ENCODE peak calls at places on chromosomes 4 and X, in five cellular contexts. F is esophagus muscularis mucosa, D is suprapubic skin, M is K562, I is A549. A is an unnamed sample.
A peak's percentile ranks its signal among the peaks of the same experiment; 100 is the strongest.

GRCh38 chr4:158778065-158778711 is 9.4 kb downstream of the FNIP2 start:
- DNase-seq in F (no peak), D (no peak), M (no peak), I (no peak), A (no peak)

GRCh38 chrX:134727363-134727762 is 69.1 kb upstream of the PLAC1 start:
- DNase-seq in F (no peak), D (no peak), M (no peak), I (peak; percentile 38), A (no peak)

GRCh38 chr4:37876156-37876555 is 14.7 kb upstream of the TBC1D1 start:
- DNase-seq in F (no peak), D (no peak), M (no peak), I (no peak), A (no peak)

GRCh38 chrX:2609431-2610238 is 81.5 kb upstream of the CD99 start:
- DNase-seq in F (no peak), D (no peak), M (no peak), I (peak; percentile 19), A (no peak)

GRCh38 chr4:8503801-8504200 is 63.2 kb downstream of the TRMT44 start:
- DNase-seq in F (no peak), D (no peak), M (no peak), I (no peak), A (no peak)

GRCh38 chr4:183443609-183444148 is 757 bp upstream of the CDKN2AIP start:
- DNase-seq in F (peak; percentile 92), D (no peak), M (no peak), I (peak; percentile 25), A (no peak)

GRCh38 chrX:50779694-50780093 is 34.3 kb downstream of the SHROOM4 start:
- DNase-seq in F (no peak), D (no peak), M (no peak), I (no peak), A (no peak)

GRCh38 chr4:107719211-107719926 is 665 bp downstream of the PAPSS1 start:
- DNase-seq in F (no peak), D (no peak), M (no peak), I (no peak), A (peak; percentile 15)

GRCh38 chrX:9859711-9860555 is 73.7 kb downstream of the SHROOM2 start:
- DNase-seq in F (no peak), D (no peak), M (no peak), I (no peak), A (no peak)

GRCh38 chr4:86935499-86935832 is 655 bp downstream of the AFF1 start:
- DNase-seq in F (no peak), D (peak; percentile 81), M (no peak), I (no peak), A (peak; percentile 33)

GRCh38 chr4:13432453-13432852 is 51.7 kb downstream of the RAB28 start:
- DNase-seq in F (no peak), D (no peak), M (no peak), I (no peak), A (no peak)

GRCh38 chr4:41644288-41644914 is 104.1 kb downstream of the PHOX2B start:
- DNase-seq in F (peak; percentile 96), D (no peak), M (peak; percentile 56), I (no peak), A (peak; percentile 54)

GRCh38 chr4:173242466-173243250 is 74.0 kb downstream of the GALNT7 start:
- DNase-seq in F (no peak), D (no peak), M (no peak), I (no peak), A (no peak)

GRCh38 chr4:174217273-174218126 is 66.0 kb downstream of the FBXO8 start:
- DNase-seq in F (no peak), D (no peak), M (no peak), I (no peak), A (no peak)

GRCh38 chr4:7842384-7843279 is 97.0 kb downstream of the AFAP1 start:
- DNase-seq in F (peak; percentile 95), D (no peak), M (no peak), I (peak; percentile 63), A (no peak)

GRCh38 chrX:45022144-45022543 is 149.2 kb downstream of the KDM6A start:
- DNase-seq in F (no peak), D (no peak), M (no peak), I (no peak), A (no peak)

GRCh38 chrX:113539599-113540356 is 699.1 kb upstream of the AMOT start:
- DNase-seq in F (no peak), D (no peak), M (no peak), I (no peak), A (no peak)

GRCh38 chr4:149700272-149700671 is 115.4 kb downstream of the IQCM start:
- DNase-seq in F (no peak), D (no peak), M (no peak), I (no peak), A (no peak)

GRCh38 chr4:140094701-140095420 is 59.1 kb downstream of the MAML3 start:
- DNase-seq in F (peak; percentile 91), D (peak; percentile 85), M (no peak), I (no peak), A (peak; percentile 59)
- H3K4me1 ChIP-seq in F (peaks cover 81% of the 10 kb centered on the region), D (peaks cover 85% of the 10 kb centered on the region), M (no peaks in the 10 kb centered on the region), I (peaks cover 98% of the 10 kb centered on the region), A (peaks cover 94% of the 10 kb centered on the region)

DNA sequence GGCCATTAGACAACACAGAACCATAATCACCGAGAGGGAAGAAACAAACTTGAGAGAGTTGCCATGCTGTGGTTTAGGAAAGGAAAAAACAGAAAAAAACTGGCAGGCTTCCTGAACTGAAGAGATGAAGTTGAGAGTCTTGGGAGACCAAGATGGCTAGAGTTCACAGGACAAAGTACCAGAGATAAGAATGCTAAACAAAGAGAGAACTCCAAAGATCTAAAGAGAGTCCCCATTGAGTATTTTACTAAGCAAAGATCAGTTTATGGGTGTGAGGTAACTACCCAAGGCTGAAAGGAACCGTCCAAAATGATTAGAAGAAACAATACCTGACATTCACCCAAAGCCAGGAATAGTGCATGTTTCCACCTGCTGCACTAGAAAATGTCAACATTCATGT is 21.8 kb upstream of the COX7B2 start:
- DNase-seq in F (no peak), D (no peak), M (no peak), I (no peak), A (no peak)
- H3K4me3 ChIP-seq in F (no peak overlapping the region), D (no peak overlapping the region), M (no peak overlapping the region), I (no peak overlapping the region), A (no peak overlapping the region)

GRCh38 chr4:4480205-4480604 is 61.6 kb downstream of the STX18 start:
- DNase-seq in F (peak; percentile 31), D (no peak), M (no peak), I (no peak), A (no peak)
- TF ChIP-seq POLR2A in F (no peak), D (no peak), M (no peak), I (no peak), A (no peak)

DNA sequence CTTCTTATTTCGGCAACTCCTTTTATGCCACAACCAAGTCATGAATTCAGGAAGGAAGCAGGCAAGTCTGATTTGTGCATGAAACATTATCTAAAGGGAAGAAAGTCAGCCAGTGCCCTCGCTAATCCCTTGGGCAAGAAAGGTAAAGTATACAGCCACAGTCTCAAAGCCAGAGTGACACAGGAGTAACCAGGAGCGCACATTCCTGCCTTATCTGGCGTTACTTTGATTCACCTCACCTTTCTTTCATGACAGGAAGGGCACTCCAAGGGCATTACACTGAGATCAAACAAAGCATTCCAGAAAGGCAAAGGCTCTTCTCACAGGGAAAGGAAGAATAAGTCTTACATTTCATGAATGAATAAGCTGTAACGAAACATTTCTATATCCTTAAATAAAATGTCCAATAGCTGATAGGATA is 38.8 kb downstream of the FAT1 start:
- DNase-seq in F (no peak), D (no peak), M (no peak), I (no peak), A (no peak)
- H3K4me1 ChIP-seq in F (peaks cover 70% of the 10 kb centered on the region), D (peaks cover 30% of the 10 kb centered on the region), M (no peaks in the 10 kb centered on the region), I (peaks cover 85% of the 10 kb centered on the region), A (no peaks in the 10 kb centered on the region)

DNA sequence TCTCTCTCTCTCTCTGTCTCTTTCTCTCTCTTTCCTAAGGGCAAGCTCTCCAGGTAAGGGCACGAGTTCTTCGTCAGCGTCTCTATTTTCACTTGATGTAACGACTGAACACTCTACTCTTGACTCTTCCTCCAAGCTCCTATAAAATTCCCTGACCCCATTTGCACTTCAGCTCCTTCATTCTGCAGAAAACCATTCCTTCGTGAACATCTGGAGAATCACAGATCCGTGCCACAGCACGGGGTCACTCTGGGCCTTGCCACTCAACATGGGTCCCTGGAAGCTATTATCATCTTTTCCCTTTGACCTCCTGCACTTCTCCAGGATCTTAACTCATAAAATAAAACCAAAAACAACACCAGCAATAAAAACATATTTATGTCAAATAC is 112.0 kb upstream of the LNX1 start:
- DNase-seq in F (no peak), D (no peak), M (no peak), I (no peak), A (no peak)
- H3K4me3 ChIP-seq in F (peak overlapping the region; percentile 39), D (peak overlapping the region; percentile 19), M (no peak overlapping the region), I (no peak overlapping the region), A (no peak overlapping the region)

GRCh38 chrX:153925387-153925738 is 701 bp downstream of the ARHGAP4 start:
- DNase-seq in F (no peak), D (no peak), M (no peak), I (no peak), A (no peak)

GRCh38 chrX:153926863-153927685 is 1.0 kb upstream of the ARHGAP4 start:
- DNase-seq in F (no peak), D (no peak), M (no peak), I (no peak), A (no peak)

GRCh38 chrX:153927686-153927935 is 1.5 kb upstream of the ARHGAP4 start:
- DNase-seq in F (no peak), D (no peak), M (no peak), I (peak; percentile 15), A (no peak)

GRCh38 chrX:153925739-153926593 is at the start of gene ARHGAP4:
- DNase-seq in F (no peak), D (no peak), M (peak; percentile 69), I (no peak), A (no peak)

GRCh38 chrX:153926594-153926862 is 464 bp upstream of the ARHGAP4 start:
- DNase-seq in F (no peak), D (no peak), M (peak; percentile 35), I (no peak), A (no peak)
- TF ChIP-seq POLR2A in F (no peak), D (no peak), M (no peak), I (no peak), A (no peak)

GRCh38 chr4:151484396-151485102 is 75.6 kb downstream of the FHIP1A start:
- DNase-seq in F (no peak), D (no peak), M (no peak), I (peak; percentile 15), A (no peak)
- H3K4me1 ChIP-seq in F (peaks cover 4% of the 10 kb centered on the region), D (peaks cover 3% of the 10 kb centered on the region), M (no peaks in the 10 kb centered on the region), I (peaks cover 9% of the 10 kb centered on the region), A (no peaks in the 10 kb centered on the region)